ENCODE peak calls at places on chromosomes 7 and 10, in eight cellular contexts. T is GM06990; B is left ventricle myocardium inferior; M is RWPE1; O is NCI-H774; A is endothelial cell; W is B cell; Q is activated CD4-positive, alpha-beta T cell treated with anti-CD3 and anti-CD28 coated beads for 4 hours. H is an unnamed sample.

GRCh38 chr10:43112608-43112961 is 25.7 kb upstream of the CSGALNACT2 start:
- DNase-seq in T (no peak), B (no peak), M (no peak), O (no peak), A (no peak), W (no peak), Q (no peak), H (no peak)

GRCh38 chr7:6305330-6305729 is 32.9 kb upstream of the CYTH3 start:
- DNase-seq in T (no peak), B (no peak), M (no peak), O (no peak), A (no peak), W (no peak), Q (no peak), H (no peak)

GRCh38 chr7:20504060-20504459 is 111.4 kb upstream of the ABCB5 start:
- DNase-seq in T (no peak), B (no peak), M (no peak), O (no peak), A (no peak), W (no peak), Q (no peak), H (no peak)

GRCh38 chr10:116808706-116809105 is 40.6 kb upstream of the ENO4 start:
- DNase-seq in T (no peak), B (no peak), M (no peak), O (no peak), A (no peak), W (no peak), Q (no peak), H (no peak)

GRCh38 chr7:37342665-37343471 is 105.8 kb downstream of the ELMO1 start:
- DNase-seq in T (peak), B (no peak), M (no peak), O (peak), A (peak), W (peak), Q (peak), H (peak)

GRCh38 chr7:158642149-158642548 is 54.5 kb upstream of the PTPRN2 start:
- DNase-seq in T (no peak), B (no peak), M (no peak), O (no peak), A (no peak), W (no peak), Q (no peak), H (no peak)

GRCh38 chr10:47257396-47258120 is 42.4 kb upstream of the GDF10 start:
- DNase-seq in T (peak), B (no peak), M (no peak), O (no peak), A (no peak), W (no peak), Q (no peak), H (no peak)

GRCh38 chr7:89002942-89003618 is 207.5 kb upstream of the TEX47 start:
- DNase-seq in T (no peak), B (no peak), M (no peak), O (no peak), A (no peak), W (no peak), Q (no peak), H (peak)

GRCh38 chr7:55818686-55819085 is 43.9 kb downstream of the SEPTIN14 start:
- DNase-seq in T (no peak), B (no peak), M (no peak), O (no peak), A (no peak), W (no peak), Q (no peak), H (no peak)

GRCh38 chr10:125985557-125986246 is 89.3 kb downstream of the FANK1 start:
- DNase-seq in T (no peak), B (no peak), M (no peak), O (no peak), A (no peak), W (no peak), Q (no peak), H (no peak)

GRCh38 chr7:12583181-12583580 is 12.7 kb downstream of the SCIN start:
- DNase-seq in T (no peak), B (no peak), M (no peak), O (no peak), A (no peak), W (no peak), Q (no peak), H (no peak)

GRCh38 chr7:3154881-3155494 is 111.3 kb upstream of the CARD11 start:
- DNase-seq in T (no peak), B (no peak), M (peak), O (no peak), A (peak), W (peak), Q (peak), H (peak)

GRCh38 chr7:118104812-118105441 is 79.0 kb upstream of the LSM8 start:
- DNase-seq in T (no peak), B (no peak), M (peak), O (peak), A (no peak), W (no peak), Q (no peak), H (no peak)

GRCh38 chr10:113553149-113553548 is 296 bp downstream of the HABP2 start:
- DNase-seq in T (no peak), B (no peak), M (no peak), O (no peak), A (no peak), W (no peak), Q (no peak), H (no peak)

GRCh38 chr10:58178811-58179210 is 88.9 kb downstream of the IPMK start:
- DNase-seq in T (no peak), B (no peak), M (no peak), O (no peak), A (no peak), W (no peak), Q (no peak), H (no peak)

GRCh38 chr7:84975586-84976185 is 211.2 kb downstream of the SEMA3D start:
- DNase-seq in T (no peak), B (no peak), M (no peak), O (no peak), A (no peak), W (no peak), Q (no peak), H (no peak)

GRCh38 chr10:819326-819725 is 112.2 kb downstream of the LARP4B start:
- DNase-seq in T (no peak), B (no peak), M (no peak), O (no peak), A (no peak), W (no peak), Q (no peak), H (no peak)

GRCh38 chr10:61271127-61271780 is 181.9 kb downstream of the TMEM26 start:
- DNase-seq in T (no peak), B (no peak), M (peak), O (no peak), A (no peak), W (no peak), Q (no peak), H (no peak)

H was measured in GM10248.